ENCODE peak calls at places on chromosomes 7 and 10, in nine cellular contexts. M is hepatocyte; V is heart left ventricle; Y is fibroblast of lung; G is CD8-positive, alpha-beta T cell; O is IMR-90; L is Peyer's patch; D is colonic mucosa; N is psoas muscle. A is an unnamed sample. For H3K4me1, the result is how much of the 10 kb centered on the place peaks cover.

GRCh38 chr10:96747734-96748550 is 27.6 kb upstream of the PIK3AP1 start:
- DNase-seq in M (no peak), V (no peak), Y (no peak), G (no peak), O (no peak), L (peak), D (peak), N (no peak), A (no peak)

GRCh38 chr7:18426564-18427226 is 68.9 kb upstream of the HDAC9 start:
- DNase-seq in M (no peak), V (no peak), Y (peak), G (no peak), O (peak), L (no peak), D (no peak), N (no peak), A (no peak)

GRCh38 chr7:149544028-149544427 is 46.4 kb upstream of the ZNF746 start:
- DNase-seq in M (no peak), V (no peak), Y (no peak), G (no peak), O (no peak), L (no peak), D (no peak), N (no peak), A (no peak)

GRCh38 chr7:138449580-138449979 is 10.5 kb upstream of the TRIM24 start:
- DNase-seq in M (no peak), V (no peak), Y (no peak), G (peak), O (no peak), L (peak), D (no peak), N (no peak), A (no peak)

GRCh38 chr7:47803846-47804245 is 144.4 kb downstream of the PKD1L1 start:
- DNase-seq in M (no peak), V (no peak), Y (no peak), G (no peak), O (no peak), L (no peak), D (no peak), N (no peak), A (no peak)

GRCh38 chr7:120110169-120110568 is 162.8 kb upstream of the KCND2 start:
- DNase-seq in M (no peak), V (no peak), Y (no peak), G (no peak), O (no peak), L (no peak), D (no peak), N (no peak), A (no peak)

GRCh38 chr7:141114141-141114664 is 40.3 kb downstream of the TMEM178B start:
- DNase-seq in M (no peak), V (no peak), Y (no peak), G (no peak), O (no peak), L (no peak), D (no peak), N (no peak), A (no peak)

GRCh38 chr10:76032442-76033039 is 601.1 kb downstream of the LRMDA start:
- DNase-seq in M (no peak), V (no peak), Y (no peak), G (no peak), O (no peak), L (no peak), D (no peak), N (no peak), A (no peak)

GRCh38 chr10:127556911-127557310 is 7.8 kb downstream of the NPS start:
- DNase-seq in M (peak), V (peak), Y (no peak), G (no peak), O (no peak), L (no peak), D (no peak), N (no peak), A (no peak)

GRCh38 chr7:66205736-66206080 is 574 bp downstream of the TPST1 start:
- DNase-seq in M (no peak), V (no peak), Y (no peak), G (no peak), O (no peak), L (no peak), D (no peak), N (no peak), A (peak)

GRCh38 chr10:117419921-117420320 is 44.7 kb upstream of the PDZD8 start:
- DNase-seq in M (no peak), V (no peak), Y (no peak), G (no peak), O (no peak), L (no peak), D (no peak), N (no peak), A (no peak)

GRCh38 chr10:9608592-9608991 is 1409.1 kb upstream of the CELF2 start:
- DNase-seq in M (peak), V (no peak), Y (peak), G (no peak), O (peak), L (no peak), D (no peak), N (no peak), A (no peak)

GRCh38 chr10:20277820-20278219 is 461.6 kb downstream of the PLXDC2 start:
- DNase-seq in M (no peak), V (no peak), Y (no peak), G (no peak), O (no peak), L (no peak), D (no peak), N (no peak), A (no peak)

GRCh38 chr10:20276127-20276979 is 460.1 kb downstream of the PLXDC2 start:
- DNase-seq in M (no peak), V (no peak), Y (no peak), G (no peak), O (no peak), L (no peak), D (no peak), N (no peak), A (no peak)

DNA sequence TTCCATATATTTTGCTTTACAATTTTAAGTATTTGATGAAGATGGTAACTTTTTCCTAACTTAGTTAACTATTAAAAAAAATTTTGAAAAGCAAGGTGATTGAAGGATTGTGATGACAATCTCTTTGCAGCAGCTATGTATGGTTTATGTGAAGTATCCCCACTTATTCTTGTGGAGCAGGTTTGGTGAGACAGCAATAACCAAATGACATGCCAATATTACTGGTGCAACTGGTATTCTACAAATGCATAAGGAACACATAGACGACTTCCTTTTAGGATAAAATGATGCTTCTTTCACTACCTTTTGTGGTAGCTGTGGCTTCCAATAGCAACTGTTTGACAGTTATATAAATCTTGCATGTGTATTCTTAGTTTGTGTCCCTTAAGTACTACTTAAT is 465.3 kb downstream of the PLXDC2 start:
- DNase-seq in M (no peak), V (no peak), Y (no peak), G (no peak), O (no peak), L (no peak), D (no peak), N (no peak), A (no peak)
- TF ChIP-seq CTCF in M (no peak), V (no peak), Y (no peak), G (no peak), O (no peak), L (no peak), D (no peak), N (no peak), A (no peak)

GRCh38 chr10:125011171-125011925 is 69.4 kb downstream of the ZRANB1 start:
- DNase-seq in M (no peak), V (peak), Y (no peak), G (no peak), O (no peak), L (no peak), D (no peak), N (no peak), A (peak)

GRCh38 chr10:125012851-125013528 is 71.1 kb downstream of the ZRANB1 start:
- DNase-seq in M (no peak), V (peak), Y (no peak), G (no peak), O (no peak), L (no peak), D (no peak), N (peak), A (no peak)

GRCh38 chr10:125010362-125010761 is 68.4 kb downstream of the ZRANB1 start:
- DNase-seq in M (no peak), V (no peak), Y (no peak), G (no peak), O (no peak), L (no peak), D (no peak), N (peak), A (peak)

GRCh38 chr10:125013529-125013872 is 71.6 kb downstream of the ZRANB1 start:
- DNase-seq in M (no peak), V (peak), Y (no peak), G (no peak), O (no peak), L (no peak), D (no peak), N (peak), A (peak)

DNA sequence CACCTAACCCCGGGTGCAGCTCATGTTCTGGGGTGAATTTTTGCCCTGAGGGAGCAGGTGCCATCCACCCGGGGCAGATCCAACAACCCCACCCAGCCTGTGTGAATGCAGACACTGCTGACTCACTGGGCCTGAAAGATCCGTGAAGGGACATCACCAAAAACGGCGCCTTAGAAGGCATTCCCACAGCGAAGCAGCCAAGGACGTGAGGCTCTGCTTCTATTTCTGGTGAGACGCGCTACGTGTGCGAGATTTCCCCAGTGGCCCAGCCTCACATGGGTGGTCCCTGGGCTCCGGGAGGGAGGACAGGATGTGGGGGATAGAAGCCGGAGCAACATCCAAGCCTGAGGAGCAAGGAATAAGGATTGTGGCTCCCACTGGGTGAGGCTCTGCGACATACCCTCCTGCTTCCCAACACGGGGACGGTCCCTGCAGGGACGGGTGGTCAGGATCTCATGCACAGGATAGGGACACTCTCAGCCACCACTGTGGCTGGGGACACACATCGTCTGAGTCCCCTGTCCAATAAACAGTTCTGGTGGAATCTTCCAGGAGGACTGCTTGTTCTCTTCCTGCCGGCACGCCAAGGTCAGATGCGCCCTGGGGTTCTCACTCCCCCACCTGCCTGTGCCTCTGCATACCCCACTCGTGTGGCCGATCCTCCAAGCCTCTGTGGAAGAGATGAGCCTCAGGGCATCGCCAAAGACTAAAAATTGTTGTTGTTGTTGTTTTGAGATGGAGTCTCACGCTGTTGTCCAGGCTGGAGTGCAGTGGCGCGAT is 70.2 kb downstream of the ZRANB1 start:
- DNase-seq in M (no peak), V (peak), Y (no peak), G (no peak), O (no peak), L (no peak), D (no peak), N (peak), A (peak)
- H3K4me1 ChIP-seq in M (under half), V (half or more), Y (under half), G (under half), O (under half), L (under half), D (under half), N (half or more), A (half or more)

DNA sequence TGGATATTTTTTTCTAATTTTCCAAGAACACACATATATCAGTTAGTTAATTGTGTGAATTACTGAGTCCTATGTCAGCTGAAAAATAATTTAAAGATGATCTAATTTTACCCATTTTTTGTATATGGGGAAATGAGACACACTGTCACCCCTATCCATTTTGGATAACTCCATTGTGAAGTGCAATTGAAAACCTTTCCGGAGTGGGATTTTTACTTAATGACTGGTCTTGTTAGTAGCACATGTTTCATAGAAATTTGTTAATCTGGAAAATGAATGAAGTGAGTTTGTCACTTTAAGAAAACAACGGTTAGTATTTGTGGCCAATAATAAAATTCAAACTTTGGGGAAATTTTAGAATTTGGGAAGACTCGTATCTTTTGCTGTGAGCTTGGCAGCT is 2.0 kb downstream of the GARS1 start:
- DNase-seq in M (no peak), V (no peak), Y (peak), G (no peak), O (peak), L (no peak), D (no peak), N (no peak), A (no peak)
- H3K4me3 ChIP-seq in M (peak), V (peak), Y (peak), G (no peak), O (peak), L (no peak), D (peak), N (peak), A (peak)

GRCh38 chr10:22561909-22562308 is 152.5 kb downstream of the PIP4K2A start:
- DNase-seq in M (no peak), V (no peak), Y (no peak), G (no peak), O (no peak), L (no peak), D (no peak), N (no peak), A (no peak)

GRCh38 chr10:22557321-22557720 is 157.1 kb downstream of the PIP4K2A start:
- DNase-seq in M (no peak), V (no peak), Y (peak), G (no peak), O (peak), L (no peak), D (no peak), N (no peak), A (no peak)

GRCh38 chr10:22556774-22557173 is 157.6 kb downstream of the PIP4K2A start:
- DNase-seq in M (no peak), V (no peak), Y (no peak), G (no peak), O (no peak), L (no peak), D (no peak), N (no peak), A (no peak)

GRCh38 chr10:22564060-22564459 is 150.3 kb downstream of the PIP4K2A start:
- DNase-seq in M (no peak), V (no peak), Y (no peak), G (no peak), O (no peak), L (no peak), D (no peak), N (no peak), A (no peak)

GRCh38 chr10:22560391-22561239 is 153.8 kb downstream of the PIP4K2A start:
- DNase-seq in M (no peak), V (no peak), Y (no peak), G (no peak), O (no peak), L (no peak), D (no peak), N (no peak), A (no peak)
- TF ChIP-seq CTCF in M (no peak), V (no peak), Y (no peak), G (no peak), O (no peak), L (no peak), D (no peak), N (no peak), A (no peak)

GRCh38 chr10:100872034-100872791 is 40.5 kb upstream of the SLF2 start:
- DNase-seq in M (peak), V (no peak), Y (peak), G (no peak), O (peak), L (peak), D (peak), N (no peak), A (no peak)
- H3K4me1 ChIP-seq in M (under half), V (under half), Y (under half), G (under half), O (under half), L (under half), D (under half), N (under half), A (under half)

GRCh38 chr7:101401390-101402080 is 38.9 kb downstream of the COL26A1 start:
- DNase-seq in M (no peak), V (no peak), Y (no peak), G (no peak), O (no peak), L (no peak), D (no peak), N (no peak), A (no peak)
- H3K4me3 ChIP-seq in M (no peak), V (no peak), Y (no peak), G (no peak), O (no peak), L (no peak), D (no peak), N (no peak), A (no peak)

GRCh38 chr7:142153400-142153799 is 41.9 kb downstream of the MGAM2 start:
- DNase-seq in M (peak), V (no peak), Y (no peak), G (no peak), O (no peak), L (no peak), D (no peak), N (no peak), A (no peak)
- TF ChIP-seq CTCF in M (peak), V (no peak), Y (no peak), G (no peak), O (no peak), L (peak), D (no peak), N (no peak), A (no peak)

GRCh38 chr7:130960208-130960988 is 226.4 kb upstream of the KLF14 start:
- DNase-seq in M (peak), V (no peak), Y (peak), G (peak), O (peak), L (peak), D (no peak), N (no peak), A (no peak)

GRCh38 chr7:130959743-130960207 is 225.8 kb upstream of the KLF14 start:
- DNase-seq in M (no peak), V (no peak), Y (peak), G (no peak), O (peak), L (no peak), D (no peak), N (no peak), A (no peak)

GRCh38 chr7:130963349-130963748 is 229.3 kb upstream of the KLF14 start:
- DNase-seq in M (no peak), V (no peak), Y (no peak), G (no peak), O (no peak), L (no peak), D (no peak), N (no peak), A (no peak)

GRCh38 chr7:130962109-130962508 is 228.1 kb upstream of the KLF14 start:
- DNase-seq in M (no peak), V (no peak), Y (no peak), G (no peak), O (no peak), L (no peak), D (no peak), N (no peak), A (no peak)

GRCh38 chr7:130961128-130961601 is 227.2 kb upstream of the KLF14 start:
- DNase-seq in M (no peak), V (no peak), Y (peak), G (peak), O (peak), L (peak), D (no peak), N (no peak), A (no peak)
- H3K4me1 ChIP-seq in M (under half), V (half or more), Y (under half), G (half or more), O (under half), L (under half), D (under half), N (half or more), A (half or more)

GRCh38 chr10:43862756-43863155 is 214.1 kb upstream of the ZNF32 start:
- DNase-seq in M (no peak), V (no peak), Y (no peak), G (no peak), O (no peak), L (no peak), D (no peak), N (no peak), A (no peak)
- H3K4me3 ChIP-seq in M (no peak), V (no peak), Y (no peak), G (no peak), O (no peak), L (no peak), D (no peak), N (no peak), A (no peak)